ENCODE peak calls at places on chromosomes 3 and 15, in six cellular contexts. One of them, this sample, is unnamed. For H3K27me3, the result is how much of the 10 kb centered on the place peaks cover.

GRCh38 chr15:52481915-52482314 is 46.8 kb downstream of the MYO5A start:
- DNase-seq in CD8-positive, alpha-beta memory T cell: peak
- DNase-seq in uterus: no peak
- DNase-seq in esophagus squamous epithelium: peak
- DNase-seq in cardiac muscle cell: peak
- DNase-seq in psoas muscle: no peak
- DNase-seq in this sample: no peak

GRCh38 chr3:111676177-111677021 is 81.3 kb upstream of the ZBED2 start:
- DNase-seq in CD8-positive, alpha-beta memory T cell: no peak
- DNase-seq in psoas muscle: no peak
- DNase-seq in esophagus squamous epithelium: no peak
- DNase-seq in cardiac muscle cell: peak
- DNase-seq in uterus: no peak
- DNase-seq in this sample: no peak

GRCh38 chr3:89223188-89223587 is 115.8 kb downstream of the EPHA3 start:
- DNase-seq in cardiac muscle cell: no peak
- DNase-seq in CD8-positive, alpha-beta memory T cell: no peak
- DNase-seq in psoas muscle: no peak
- DNase-seq in uterus: no peak
- DNase-seq in esophagus squamous epithelium: no peak
- DNase-seq in this sample: no peak

GRCh38 chr3:183114779-183115178 is 15.5 kb upstream of the MCCC1 start:
- DNase-seq in uterus: no peak
- DNase-seq in esophagus squamous epithelium: no peak
- DNase-seq in cardiac muscle cell: no peak
- DNase-seq in psoas muscle: no peak
- DNase-seq in CD8-positive, alpha-beta memory T cell: no peak
- DNase-seq in this sample: no peak

GRCh38 chr3:130905551-130905950 is 11.7 kb downstream of the ATP2C1 start:
- DNase-seq in uterus: no peak
- DNase-seq in esophagus squamous epithelium: no peak
- DNase-seq in psoas muscle: no peak
- DNase-seq in cardiac muscle cell: peak
- DNase-seq in CD8-positive, alpha-beta memory T cell: no peak
- DNase-seq in this sample: no peak

GRCh38 chr3:71063768-71064287 is 519.7 kb downstream of the FOXP1 start:
- DNase-seq in cardiac muscle cell: peak
- DNase-seq in esophagus squamous epithelium: no peak
- DNase-seq in CD8-positive, alpha-beta memory T cell: peak
- DNase-seq in psoas muscle: peak
- DNase-seq in uterus: peak
- DNase-seq in this sample: peak

GRCh38 chr3:11480663-11481298 is 162.9 kb downstream of the VGLL4 start:
- DNase-seq in psoas muscle: no peak
- DNase-seq in uterus: peak
- DNase-seq in CD8-positive, alpha-beta memory T cell: no peak
- DNase-seq in esophagus squamous epithelium: no peak
- DNase-seq in cardiac muscle cell: no peak
- DNase-seq in this sample: no peak

GRCh38 chr3:16514021-16514700 is 662 bp upstream of the RFTN1 start:
- DNase-seq in uterus: no peak
- DNase-seq in esophagus squamous epithelium: no peak
- DNase-seq in psoas muscle: no peak
- DNase-seq in CD8-positive, alpha-beta memory T cell: no peak
- DNase-seq in cardiac muscle cell: no peak
- DNase-seq in this sample: no peak

GRCh38 chr3:36557708-36558100 is 177.4 kb downstream of the STAC start:
- DNase-seq in CD8-positive, alpha-beta memory T cell: no peak
- DNase-seq in cardiac muscle cell: no peak
- DNase-seq in psoas muscle: no peak
- DNase-seq in uterus: no peak
- DNase-seq in esophagus squamous epithelium: no peak
- DNase-seq in this sample: no peak

GRCh38 chr15:60358935-60359672 is 38.7 kb downstream of the ANXA2 start:
- DNase-seq in esophagus squamous epithelium: no peak
- DNase-seq in CD8-positive, alpha-beta memory T cell: no peak
- DNase-seq in uterus: no peak
- DNase-seq in cardiac muscle cell: peak
- DNase-seq in psoas muscle: no peak
- DNase-seq in this sample: no peak

GRCh38 chr15:71485094-71485693 is 325.2 kb upstream of the NR2E3 start:
- DNase-seq in psoas muscle: no peak
- DNase-seq in uterus: no peak
- DNase-seq in CD8-positive, alpha-beta memory T cell: no peak
- DNase-seq in esophagus squamous epithelium: no peak
- DNase-seq in cardiac muscle cell: no peak
- DNase-seq in this sample: no peak

GRCh38 chr15:96356494-96357455 is 26.3 kb downstream of the NR2F2 start:
- DNase-seq in psoas muscle: peak
- DNase-seq in uterus: peak
- DNase-seq in CD8-positive, alpha-beta memory T cell: peak
- DNase-seq in cardiac muscle cell: peak
- DNase-seq in esophagus squamous epithelium: no peak
- DNase-seq in this sample: peak

GRCh38 chr3:153242900-153243299 is 80.9 kb downstream of the RAP2B start:
- DNase-seq in esophagus squamous epithelium: no peak
- DNase-seq in cardiac muscle cell: no peak
- DNase-seq in uterus: no peak
- DNase-seq in psoas muscle: no peak
- DNase-seq in CD8-positive, alpha-beta memory T cell: no peak
- DNase-seq in this sample: no peak

GRCh38 chr3:12603969-12604368 is 47.1 kb downstream of the MKRN2 start:
- DNase-seq in cardiac muscle cell: no peak
- DNase-seq in uterus: no peak
- DNase-seq in CD8-positive, alpha-beta memory T cell: no peak
- DNase-seq in psoas muscle: no peak
- DNase-seq in esophagus squamous epithelium: no peak
- DNase-seq in this sample: no peak

GRCh38 chr3:39412668-39413260 is 6.2 kb downstream of the RPSA start:
- DNase-seq in psoas muscle: no peak
- DNase-seq in esophagus squamous epithelium: no peak
- DNase-seq in cardiac muscle cell: no peak
- DNase-seq in CD8-positive, alpha-beta memory T cell: no peak
- DNase-seq in uterus: no peak
- DNase-seq in this sample: no peak

GRCh38 chr3:25265284-25265683 is 162.8 kb upstream of the RARB start:
- DNase-seq in psoas muscle: no peak
- DNase-seq in esophagus squamous epithelium: no peak
- DNase-seq in CD8-positive, alpha-beta memory T cell: no peak
- DNase-seq in cardiac muscle cell: no peak
- DNase-seq in uterus: no peak
- DNase-seq in this sample: no peak

GRCh38 chr15:80436511-80437307 is 32.5 kb downstream of the ARNT2 start:
- DNase-seq in uterus: no peak
- DNase-seq in cardiac muscle cell: no peak
- DNase-seq in psoas muscle: no peak
- DNase-seq in esophagus squamous epithelium: no peak
- DNase-seq in CD8-positive, alpha-beta memory T cell: no peak
- DNase-seq in this sample: no peak

GRCh38 chr3:150069158-150069536 is 98.5 kb upstream of the PFN2 start:
- DNase-seq in esophagus squamous epithelium: no peak
- DNase-seq in CD8-positive, alpha-beta memory T cell: no peak
- DNase-seq in uterus: no peak
- DNase-seq in cardiac muscle cell: no peak
- DNase-seq in psoas muscle: no peak
- DNase-seq in this sample: no peak

GRCh38 chr3:139304383-139304782 is 39.4 kb upstream of the MRPS22 start:
- DNase-seq in cardiac muscle cell: no peak
- DNase-seq in psoas muscle: no peak
- DNase-seq in uterus: no peak
- DNase-seq in CD8-positive, alpha-beta memory T cell: no peak
- DNase-seq in esophagus squamous epithelium: no peak
- DNase-seq in this sample: no peak

GRCh38 chr3:131147534-131147933 is 120.9 kb downstream of the NEK11 start:
- DNase-seq in CD8-positive, alpha-beta memory T cell: no peak
- DNase-seq in esophagus squamous epithelium: no peak
- DNase-seq in cardiac muscle cell: peak
- DNase-seq in psoas muscle: no peak
- DNase-seq in uterus: no peak
- DNase-seq in this sample: no peak

GRCh38 chr15:35560258-35560657 is 14.3 kb upstream of the DPH6 start:
- DNase-seq in uterus: no peak
- DNase-seq in esophagus squamous epithelium: no peak
- DNase-seq in cardiac muscle cell: no peak
- DNase-seq in CD8-positive, alpha-beta memory T cell: no peak
- DNase-seq in psoas muscle: no peak
- DNase-seq in this sample: no peak
- H3K27ac ChIP-seq in uterus: no peak
- H3K27ac ChIP-seq in esophagus squamous epithelium: no peak
- H3K27ac ChIP-seq in cardiac muscle cell: no peak
- H3K27ac ChIP-seq in CD8-positive, alpha-beta memory T cell: no peak
- H3K27ac ChIP-seq in psoas muscle: no peak
- H3K27ac ChIP-seq in this sample: no peak

GRCh38 chr15:101491739-101492640 is 2.5 kb upstream of the PCSK6 start:
- DNase-seq in psoas muscle: no peak
- DNase-seq in esophagus squamous epithelium: no peak
- DNase-seq in CD8-positive, alpha-beta memory T cell: no peak
- DNase-seq in cardiac muscle cell: peak
- DNase-seq in uterus: no peak
- DNase-seq in this sample: no peak
- H3K27me3 ChIP-seq in psoas muscle: under half
- H3K27me3 ChIP-seq in esophagus squamous epithelium: under half
- H3K27me3 ChIP-seq in CD8-positive, alpha-beta memory T cell: under half
- H3K27me3 ChIP-seq in cardiac muscle cell: under half
- H3K27me3 ChIP-seq in uterus: under half
- H3K27me3 ChIP-seq in this sample: under half

GRCh38 chr15:92733934-92734521 is 78.5 kb upstream of the FAM174B start:
- DNase-seq in esophagus squamous epithelium: no peak
- DNase-seq in uterus: no peak
- DNase-seq in psoas muscle: no peak
- DNase-seq in CD8-positive, alpha-beta memory T cell: no peak
- DNase-seq in cardiac muscle cell: peak
- DNase-seq in this sample: no peak
- H3K4me3 ChIP-seq in esophagus squamous epithelium: peak
- H3K4me3 ChIP-seq in uterus: peak
- H3K4me3 ChIP-seq in psoas muscle: peak
- H3K4me3 ChIP-seq in CD8-positive, alpha-beta memory T cell: peak
- H3K4me3 ChIP-seq in cardiac muscle cell: no peak
- H3K4me3 ChIP-seq in this sample: peak

GRCh38 chr15:69080203-69080957 is 65.9 kb downstream of the NOX5 start:
- DNase-seq in psoas muscle: no peak
- DNase-seq in cardiac muscle cell: peak
- DNase-seq in esophagus squamous epithelium: no peak
- DNase-seq in CD8-positive, alpha-beta memory T cell: no peak
- DNase-seq in uterus: no peak
- DNase-seq in this sample: no peak

GRCh38 chr15:69082041-69082502 is 67.6 kb downstream of the NOX5 start:
- DNase-seq in esophagus squamous epithelium: no peak
- DNase-seq in uterus: peak
- DNase-seq in CD8-positive, alpha-beta memory T cell: no peak
- DNase-seq in cardiac muscle cell: peak
- DNase-seq in psoas muscle: no peak
- DNase-seq in this sample: no peak

GRCh38 chr15:69082556-69082955 is 68.1 kb downstream of the NOX5 start:
- DNase-seq in cardiac muscle cell: no peak
- DNase-seq in uterus: no peak
- DNase-seq in psoas muscle: no peak
- DNase-seq in CD8-positive, alpha-beta memory T cell: no peak
- DNase-seq in esophagus squamous epithelium: no peak
- DNase-seq in this sample: no peak

GRCh38 chr15:69080958-69081248 is 66.4 kb downstream of the NOX5 start:
- DNase-seq in psoas muscle: no peak
- DNase-seq in cardiac muscle cell: no peak
- DNase-seq in uterus: no peak
- DNase-seq in esophagus squamous epithelium: no peak
- DNase-seq in CD8-positive, alpha-beta memory T cell: no peak
- DNase-seq in this sample: no peak

GRCh38 chr15:69081310-69082004 is 67.0 kb downstream of the NOX5 start:
- DNase-seq in uterus: peak
- DNase-seq in esophagus squamous epithelium: no peak
- DNase-seq in psoas muscle: peak
- DNase-seq in cardiac muscle cell: peak
- DNase-seq in CD8-positive, alpha-beta memory T cell: no peak
- DNase-seq in this sample: no peak
- H3K27ac ChIP-seq in uterus: peak
- H3K27ac ChIP-seq in esophagus squamous epithelium: peak
- H3K27ac ChIP-seq in psoas muscle: peak
- H3K27ac ChIP-seq in cardiac muscle cell: no peak
- H3K27ac ChIP-seq in CD8-positive, alpha-beta memory T cell: no peak
- H3K27ac ChIP-seq in this sample: no peak

This sample was measured in dorsolateral prefrontal cortex.